ENCODE peak calls at places on chromosomes 7 and 10, in six cellular contexts. F is B cell, Y is adrenal gland, A is cardiac muscle cell, M is astrocyte of the cerebellum, C is cardiac fibroblast. Q is an unnamed sample.
A peak's percentile ranks its signal among the peaks of the same experiment; 100 is the strongest.

GRCh38 chr10:26044123-26044749 is 110.2 kb downstream of the MYO3A start:
- DNase-seq in F (no peak), Y (no peak), A (no peak), M (peak; percentile 19), C (no peak), Q (no peak)

GRCh38 chr10:78893217-78893616 is 175.5 kb upstream of the ZMIZ1 start:
- DNase-seq in F (no peak), Y (no peak), A (no peak), M (no peak), C (no peak), Q (no peak)

GRCh38 chr10:103367782-103368518 is at the start of gene TAF5:
- DNase-seq in F (peak; percentile 93), Y (peak; percentile 91), A (peak; percentile 97), M (peak; percentile 88), C (peak; percentile 97), Q (peak; percentile 85)

GRCh38 chr10:124217906-124218769 is 124.7 kb upstream of the CHST15 start:
- DNase-seq in F (no peak), Y (no peak), A (no peak), M (no peak), C (no peak), Q (no peak)

GRCh38 chr7:149053885-149054284 is 25.6 kb upstream of the PDIA4 start:
- DNase-seq in F (no peak), Y (no peak), A (no peak), M (no peak), C (no peak), Q (no peak)

GRCh38 chr7:112453505-112454171 is 3.4 kb downstream of the IFRD1 start:
- DNase-seq in F (no peak), Y (no peak), A (peak; percentile 65), M (no peak), C (peak; percentile 78), Q (peak; percentile 14)

GRCh38 chr10:42836771-42837468 is 54.3 kb downstream of the BMS1 start:
- DNase-seq in F (no peak), Y (no peak), A (peak; percentile 39), M (no peak), C (peak; percentile 29), Q (peak; percentile 0)

GRCh38 chr10:78684954-78685353 is 383.8 kb upstream of the ZMIZ1 start:
- DNase-seq in F (no peak), Y (no peak), A (no peak), M (no peak), C (no peak), Q (no peak)

GRCh38 chr10:11367505-11367904 is 243.9 kb downstream of the USP6NL start:
- DNase-seq in F (no peak), Y (no peak), A (no peak), M (no peak), C (no peak), Q (no peak)
- TF ChIP-seq CTCF in F (no peak), Y (no peak), A (no peak), M (no peak), C (no peak), Q (no peak)

GRCh38 chr10:97174276-97174775 is 11.4 kb downstream of the SLIT1 start:
- DNase-seq in F (no peak), Y (no peak), A (no peak), M (no peak), C (no peak), Q (no peak)
- TF ChIP-seq CTCF in F (no peak), Y (no peak), A (no peak), M (no peak), C (no peak), Q (no peak)

GRCh38 chr7:150801946-150802771 is 1.6 kb downstream of the TMEM176A start:
- DNase-seq in F (no peak), Y (no peak), A (no peak), M (no peak), C (no peak), Q (no peak)

GRCh38 chr7:150799156-150799555 is 1.0 kb downstream of the TMEM176B start:
- DNase-seq in F (no peak), Y (no peak), A (no peak), M (no peak), C (no peak), Q (no peak)

GRCh38 chr7:150801242-150801945 is 825 bp downstream of the TMEM176A start:
- DNase-seq in F (no peak), Y (no peak), A (no peak), M (no peak), C (no peak), Q (no peak)

GRCh38 chr7:150800576-150801241 is at the start of gene TMEM176A:
- DNase-seq in F (no peak), Y (no peak), A (no peak), M (no peak), C (no peak), Q (no peak)

GRCh38 chr7:150799741-150800575 is at the start of gene TMEM176B:
- DNase-seq in F (no peak), Y (no peak), A (no peak), M (no peak), C (no peak), Q (no peak)
- TF ChIP-seq CTCF in F (no peak), Y (no peak), A (no peak), M (no peak), C (no peak), Q (no peak)

GRCh38 chr7:95686109-95686508 is 86.2 kb upstream of the DYNC1I1 start:
- DNase-seq in F (peak; percentile 67), Y (peak; percentile 60), A (peak; percentile 82), M (peak; percentile 35), C (peak; percentile 74), Q (peak; percentile 19)

GRCh38 chr7:95687759-95688343 is 84.5 kb upstream of the DYNC1I1 start:
- DNase-seq in F (no peak), Y (peak; percentile 26), A (peak; percentile 68), M (peak; percentile 9), C (peak; percentile 58), Q (no peak)

GRCh38 chr7:95682913-95683312 is 86.6 kb upstream of the PDK4 start:
- DNase-seq in F (no peak), Y (no peak), A (no peak), M (no peak), C (peak; percentile 4), Q (no peak)

GRCh38 chr7:95684505-95684904 is 87.8 kb upstream of the DYNC1I1 start:
- DNase-seq in F (no peak), Y (no peak), A (no peak), M (no peak), C (no peak), Q (no peak)

GRCh38 chr7:95684037-95684436 is 87.7 kb upstream of the PDK4 start:
- DNase-seq in F (no peak), Y (peak; percentile 22), A (peak; percentile 75), M (peak; percentile 3), C (peak; percentile 70), Q (no peak)
- TF ChIP-seq CTCF in F (no peak), Y (peak; percentile 77), A (peak; percentile 53), M (peak; percentile 49), C (peak; percentile 42), Q (peak; percentile 49)

GRCh38 chr10:100634034-100634433 is 98.3 kb downstream of the HIF1AN start:
- DNase-seq in F (no peak), Y (no peak), A (no peak), M (no peak), C (no peak), Q (no peak)

GRCh38 chr10:100632027-100632426 is 96.3 kb downstream of the HIF1AN start:
- DNase-seq in F (no peak), Y (no peak), A (no peak), M (no peak), C (no peak), Q (no peak)

GRCh38 chr10:100642295-100642994 is 102.9 kb upstream of the PAX2 start:
- DNase-seq in F (no peak), Y (no peak), A (no peak), M (no peak), C (no peak), Q (no peak)

GRCh38 chr10:100636848-100637553 is 101.3 kb downstream of the HIF1AN start:
- DNase-seq in F (no peak), Y (no peak), A (no peak), M (no peak), C (no peak), Q (no peak)

GRCh38 chr10:100637785-100638184 is 102.0 kb downstream of the HIF1AN start:
- DNase-seq in F (no peak), Y (no peak), A (peak; percentile 23), M (no peak), C (peak; percentile 19), Q (no peak)
- TF ChIP-seq CTCF in F (no peak), Y (peak; percentile 35), A (peak; percentile 48), M (peak; percentile 48), C (peak; percentile 67), Q (peak; percentile 31)

DNA sequence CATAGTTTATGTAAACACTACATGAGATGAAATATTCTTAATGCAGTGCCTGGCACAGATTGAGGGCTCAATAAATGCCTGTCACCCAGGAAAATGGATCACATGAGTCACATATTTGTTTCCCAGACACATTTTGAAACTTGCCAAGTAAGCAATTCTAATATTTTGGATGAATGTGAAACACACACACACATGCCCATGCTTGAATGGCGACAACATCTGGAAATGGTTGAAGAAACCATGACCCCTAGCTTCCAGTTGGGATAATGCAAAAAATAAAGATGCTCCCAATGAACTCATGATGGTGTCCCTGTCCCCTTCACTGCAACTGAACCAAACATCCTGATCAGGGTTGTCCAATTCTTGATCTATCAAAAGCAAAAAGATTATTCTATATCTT is 797.3 kb downstream of the XPNPEP1 start:
- DNase-seq in F (no peak), Y (no peak), A (no peak), M (no peak), C (no peak), Q (no peak)
- TF ChIP-seq CTCF in F (no peak), Y (no peak), A (no peak), M (no peak), C (no peak), Q (no peak)

DNA sequence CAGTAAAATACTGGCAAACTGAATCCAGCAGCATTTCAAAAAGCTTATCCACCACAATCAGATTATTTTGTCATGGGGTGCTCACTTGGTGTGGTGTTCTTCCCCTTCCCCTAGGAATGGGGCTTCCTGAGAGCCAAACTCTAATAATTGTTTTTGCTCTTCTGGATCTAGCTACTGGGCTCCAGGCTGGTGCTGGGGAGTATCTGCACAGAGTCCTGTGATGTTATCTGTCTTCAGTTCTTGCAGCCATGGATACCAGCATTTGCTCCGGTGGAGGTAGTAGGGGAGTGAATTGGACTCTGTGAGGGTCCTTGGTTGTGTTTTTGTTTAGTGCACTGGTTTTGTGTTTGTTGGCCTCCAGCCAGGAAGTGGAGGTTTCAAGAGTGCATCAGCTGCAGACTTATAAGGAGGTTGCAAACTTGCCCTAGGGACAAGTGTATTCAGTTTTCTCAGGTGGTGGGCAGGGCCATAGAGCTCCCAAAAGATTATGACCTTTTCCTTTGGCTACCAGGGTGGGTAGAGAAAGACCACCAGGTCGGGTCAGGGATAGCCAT is 308.5 kb upstream of the MAGI2 start:
- DNase-seq in F (no peak), Y (no peak), A (no peak), M (no peak), C (peak; percentile 9), Q (no peak)
- TF ChIP-seq CTCF in F (no peak), Y (no peak), A (no peak), M (no peak), C (no peak), Q (no peak)

Q was measured in AG09319.